ENCODE peak calls at places on chromosomes 5 and 9, in five cellular contexts. K is A673, W is fibroblast of lung, T is MM.1S, B is DND-41. I is an unnamed sample.

GRCh38 chr9:113807173-113808061 is 68.7 kb upstream of the ZNF618 start:
- DNase-seq in K (peak; percentile 71), W (peak; percentile 77), T (peak; percentile 18), B (peak; percentile 46), I (peak; percentile 28)

GRCh38 chr5:115351356-115352195 is 55.1 kb upstream of the CCDC112 start:
- DNase-seq in K (no peak), W (peak; percentile 63), T (no peak), B (no peak), I (no peak)

GRCh38 chr5:143879646-143880045 is 67.7 kb downstream of the HMHB1 start:
- DNase-seq in K (no peak), W (no peak), T (no peak), B (no peak), I (no peak)

GRCh38 chr5:153153086-153153485 is 337.4 kb upstream of the GRIA1 start:
- DNase-seq in K (peak; percentile 56), W (peak; percentile 15), T (peak; percentile 8), B (no peak), I (no peak)

GRCh38 chr5:50699737-50700136 is 33.3 kb downstream of the PARP8 start:
- DNase-seq in K (no peak), W (no peak), T (no peak), B (no peak), I (no peak)

GRCh38 chr5:110177729-110178128 is 488.0 kb downstream of the MAN2A1 start:
- DNase-seq in K (no peak), W (no peak), T (peak; percentile 48), B (no peak), I (no peak)

GRCh38 chr9:117718085-117718484 is 13.9 kb downstream of the TLR4 start:
- DNase-seq in K (no peak), W (no peak), T (peak; percentile 89), B (no peak), I (no peak)

GRCh38 chr5:150640311-150641005 is at the start of gene SYNPO:
- DNase-seq in K (peak; percentile 58), W (peak; percentile 95), T (no peak), B (no peak), I (no peak)

GRCh38 chr9:77498891-77499290 is 149.2 kb downstream of the GNA14 start:
- DNase-seq in K (no peak), W (peak; percentile 9), T (no peak), B (no peak), I (no peak)

GRCh38 chr5:173781826-173782670 is 106.1 kb upstream of the CPEB4 start:
- DNase-seq in K (peak; percentile 74), W (peak; percentile 95), T (no peak), B (peak; percentile 67), I (peak; percentile 35)

GRCh38 chr9:88775037-88775471 is 216.2 kb upstream of the S1PR3 start:
- DNase-seq in K (no peak), W (peak; percentile 91), T (no peak), B (no peak), I (no peak)

GRCh38 chr5:180197016-180197702 is 11.9 kb downstream of the RASGEF1C start:
- DNase-seq in K (no peak), W (no peak), T (no peak), B (no peak), I (no peak)

GRCh38 chr5:108997720-108998119 is 250.0 kb downstream of the FER start:
- DNase-seq in K (no peak), W (no peak), T (no peak), B (no peak), I (no peak)

GRCh38 chr5:80216753-80217596 is 38.9 kb downstream of the SERINC5 start:
- DNase-seq in K (no peak), W (no peak), T (no peak), B (no peak), I (no peak)

DNA sequence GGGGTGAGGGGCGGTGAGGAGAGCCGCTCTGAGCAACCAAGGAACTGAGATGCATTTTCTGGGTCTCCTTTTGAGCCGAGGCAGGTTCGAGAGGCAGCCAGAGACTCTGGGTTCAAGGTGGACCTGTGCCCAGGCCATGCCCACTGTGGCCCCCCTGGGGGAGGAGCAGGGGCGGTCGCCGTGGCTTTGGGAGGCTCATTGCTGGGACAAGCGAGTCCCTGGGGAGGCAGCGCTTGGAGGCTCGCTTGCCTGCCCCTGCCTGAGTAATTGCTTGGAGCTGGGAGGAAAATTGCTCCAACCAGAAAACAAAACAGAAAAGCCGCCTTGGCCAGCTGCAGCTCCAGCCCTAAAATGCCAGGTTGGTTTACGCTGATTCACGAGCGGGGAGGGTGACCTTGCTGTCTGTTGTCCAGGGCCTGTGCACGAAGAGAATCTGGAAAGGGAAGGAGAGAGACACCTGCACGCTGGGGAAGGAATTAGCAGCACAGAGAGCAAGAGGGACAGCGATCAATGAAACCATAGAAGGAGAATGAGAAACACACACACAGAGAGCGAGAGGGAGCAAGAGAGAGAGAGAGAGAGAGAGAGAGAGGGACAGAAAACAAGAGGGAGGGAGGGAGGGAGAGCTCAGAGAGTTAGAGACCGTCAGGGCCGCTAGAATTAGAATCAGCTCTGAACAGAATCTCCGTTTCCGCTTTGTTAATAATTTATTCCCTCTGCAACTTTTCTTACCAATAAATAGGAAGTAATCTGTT is 25.3 kb downstream of the NTNG2 start:
- DNase-seq in K (peak; percentile 33), W (no peak), T (no peak), B (no peak), I (no peak)
- TF ChIP-seq EZH2 in K (no peak), W (no peak), T (no peak), B (no peak), I (no peak)

GRCh38 chr9:130313103-130313858 is 47.7 kb downstream of the HMCN2 start:
- DNase-seq in K (no peak), W (no peak), T (no peak), B (no peak), I (no peak)
- TF ChIP-seq EZH2 in K (no peak), W (no peak), T (no peak), B (no peak), I (no peak)

GRCh38 chr5:172773481-172774469 is 2.8 kb upstream of the DUSP1 start:
- DNase-seq in K (no peak), W (peak; percentile 57), T (no peak), B (no peak), I (no peak)

GRCh38 chr5:172770374-172770674 is 671 bp downstream of the DUSP1 start:
- DNase-seq in K (no peak), W (peak; percentile 47), T (no peak), B (peak; percentile 45), I (no peak)

GRCh38 chr5:172771439-172772111 is 580 bp upstream of the DUSP1 start:
- DNase-seq in K (no peak), W (peak; percentile 74), T (no peak), B (peak; percentile 37), I (no peak)

GRCh38 chr5:172770675-172771438 is at the start of gene DUSP1:
- DNase-seq in K (peak; percentile 94), W (peak; percentile 98), T (peak; percentile 96), B (peak; percentile 93), I (no peak)

DNA sequence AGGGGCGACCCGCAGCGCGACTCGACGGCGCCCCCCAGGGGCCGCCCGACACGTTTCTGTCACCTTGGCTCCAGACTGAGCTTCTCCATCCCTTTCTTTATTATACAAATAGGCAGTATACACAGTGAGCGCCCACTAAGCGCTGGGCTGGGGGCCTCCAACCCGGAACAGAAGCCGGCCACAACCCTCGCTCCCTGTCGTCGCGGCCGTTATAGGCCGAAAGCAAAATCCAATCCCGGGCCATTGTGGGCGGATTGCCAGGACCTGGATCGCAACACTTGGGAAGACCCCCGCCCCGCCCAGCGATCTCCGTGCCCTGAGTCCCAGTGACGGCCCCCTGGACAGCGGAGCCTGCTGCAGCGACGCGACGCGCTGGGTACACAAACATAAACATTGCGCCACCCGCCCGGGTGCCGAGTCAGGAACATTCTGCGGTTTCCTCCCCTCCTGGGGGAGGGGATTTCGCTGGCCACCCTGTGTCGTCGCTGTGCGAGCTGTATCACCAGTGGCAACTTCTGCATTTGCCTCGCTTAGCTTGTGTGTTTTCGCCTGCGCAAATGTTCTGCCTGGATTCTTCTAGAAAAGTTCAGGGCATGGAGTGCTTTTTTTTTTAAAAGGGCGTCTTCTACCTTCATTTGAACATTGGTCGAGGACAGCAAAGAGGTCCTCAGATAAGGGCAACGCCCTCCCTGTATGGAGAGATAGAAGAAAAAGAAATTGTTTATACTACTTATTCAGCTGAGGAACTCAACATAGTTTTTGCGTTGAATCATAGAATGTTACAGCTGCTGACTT is 1.3 kb upstream of the DUSP1 start:
- DNase-seq in K (peak; percentile 73), W (peak; percentile 97), T (peak; percentile 93), B (peak; percentile 75), I (no peak)
- TF ChIP-seq EZH2 in K (no peak), W (no peak), T (no peak), B (no peak), I (no peak)

GRCh38 chr9:130660683-130661460 is 3.5 kb upstream of the PRDM12 start:
- DNase-seq in K (no peak), W (no peak), T (no peak), B (no peak), I (no peak)
- TF ChIP-seq EZH2 in K (peak; percentile 96), W (peak; percentile 98), T (no peak), B (no peak), I (peak; percentile 99)

GRCh38 chr9:97853056-97853843 is at the start of gene FOXE1:
- DNase-seq in K (no peak), W (no peak), T (no peak), B (no peak), I (no peak)

GRCh38 chr9:97855486-97855875 is 2.5 kb downstream of the FOXE1 start:
- DNase-seq in K (no peak), W (no peak), T (no peak), B (no peak), I (no peak)

GRCh38 chr9:97853844-97854695 is 1.0 kb downstream of the FOXE1 start:
- DNase-seq in K (peak; percentile 65), W (peak; percentile 28), T (no peak), B (no peak), I (no peak)

GRCh38 chr9:97855899-97856298 is 2.9 kb downstream of the FOXE1 start:
- DNase-seq in K (no peak), W (no peak), T (no peak), B (no peak), I (no peak)

DNA sequence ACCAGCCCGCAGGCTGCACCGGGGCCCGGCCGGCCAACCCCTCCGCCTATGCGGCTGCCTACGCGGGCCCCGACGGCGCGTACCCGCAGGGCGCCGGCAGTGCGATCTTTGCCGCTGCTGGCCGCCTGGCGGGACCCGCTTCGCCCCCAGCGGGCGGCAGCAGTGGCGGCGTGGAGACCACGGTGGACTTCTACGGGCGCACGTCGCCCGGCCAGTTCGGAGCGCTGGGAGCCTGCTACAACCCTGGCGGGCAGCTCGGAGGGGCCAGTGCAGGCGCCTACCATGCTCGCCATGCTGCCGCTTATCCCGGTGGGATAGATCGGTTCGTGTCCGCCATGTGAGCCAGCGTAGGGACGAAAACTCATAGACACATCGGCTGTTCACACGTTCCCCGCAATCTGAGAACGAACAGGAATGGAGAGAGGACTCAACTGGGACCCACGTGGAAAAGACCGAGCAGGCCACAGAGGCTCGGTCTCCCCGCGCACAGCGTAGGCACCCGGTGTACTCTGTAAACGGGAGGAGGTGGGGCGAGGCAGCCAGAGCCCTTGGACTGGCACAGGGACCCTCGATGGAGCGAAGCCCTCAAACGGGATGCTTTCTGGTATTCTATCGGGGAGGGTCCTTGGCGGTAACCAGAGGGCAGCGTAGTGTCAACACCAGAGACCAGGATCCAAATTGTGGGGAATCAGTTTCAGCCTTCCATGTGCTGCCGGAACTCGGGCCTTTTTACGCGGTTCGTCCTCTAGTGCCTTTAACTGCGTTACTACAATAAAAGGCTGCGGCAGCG is 1.9 kb downstream of the FOXE1 start:
- DNase-seq in K (no peak), W (no peak), T (no peak), B (no peak), I (no peak)
- TF ChIP-seq EZH2 in K (peak; percentile 76), W (peak; percentile 100), T (no peak), B (no peak), I (no peak)